ENCODE peak calls at places on chromosome 2, in five cellular contexts. One of them, this sample, is unnamed.
A peak's percentile ranks its signal among the peaks of the same experiment; 100 is the strongest.

GRCh38 chr2:80154231-80154915 is 150.2 kb downstream of the LRRTM1 start:
- DNase-seq in T-cell: no peak
- DNase-seq in ascending aorta: no peak
- DNase-seq in DMS79: no peak
- DNase-seq in IMR-90: no peak
- DNase-seq in this sample: no peak

GRCh38 chr2:47904903-47905453 is 1.3 kb downstream of the FBXO11 start:
- DNase-seq in T-cell: peak; percentile 22
- DNase-seq in ascending aorta: peak; percentile 65
- DNase-seq in DMS79: no peak
- DNase-seq in IMR-90: no peak
- DNase-seq in this sample: no peak

GRCh38 chr2:142757111-142757510 is 120.4 kb upstream of the KYNU start:
- DNase-seq in T-cell: no peak
- DNase-seq in ascending aorta: no peak
- DNase-seq in DMS79: no peak
- DNase-seq in IMR-90: no peak
- DNase-seq in this sample: no peak

GRCh38 chr2:234257859-234258561 is 207.5 kb downstream of the SPP2 start:
- DNase-seq in T-cell: no peak
- DNase-seq in ascending aorta: no peak
- DNase-seq in DMS79: no peak
- DNase-seq in IMR-90: peak; percentile 99
- DNase-seq in this sample: peak; percentile 94

GRCh38 chr2:155318710-155319109 is 620.2 kb downstream of the KCNJ3 start:
- DNase-seq in T-cell: no peak
- DNase-seq in ascending aorta: no peak
- DNase-seq in DMS79: no peak
- DNase-seq in IMR-90: no peak
- DNase-seq in this sample: no peak

GRCh38 chr2:126886201-126886905 is 12.3 kb upstream of the TEX51 start:
- DNase-seq in T-cell: peak; percentile 28
- DNase-seq in ascending aorta: peak; percentile 47
- DNase-seq in DMS79: no peak
- DNase-seq in IMR-90: peak; percentile 22
- DNase-seq in this sample: peak; percentile 52

GRCh38 chr2:72014871-72015270 is 132.8 kb downstream of the CYP26B1 start:
- DNase-seq in T-cell: no peak
- DNase-seq in ascending aorta: peak; percentile 5
- DNase-seq in DMS79: no peak
- DNase-seq in IMR-90: no peak
- DNase-seq in this sample: no peak

GRCh38 chr2:29114514-29114840 is 738 bp upstream of the CLIP4 start:
- DNase-seq in T-cell: no peak
- DNase-seq in ascending aorta: no peak
- DNase-seq in DMS79: peak; percentile 34
- DNase-seq in IMR-90: no peak
- DNase-seq in this sample: no peak

GRCh38 chr2:225030893-225031292 is 11.4 kb downstream of the DOCK10 start:
- DNase-seq in T-cell: no peak
- DNase-seq in ascending aorta: no peak
- DNase-seq in DMS79: no peak
- DNase-seq in IMR-90: no peak
- DNase-seq in this sample: no peak

GRCh38 chr2:61380120-61380881 is 90.6 kb downstream of the USP34 start:
- DNase-seq in T-cell: no peak
- DNase-seq in ascending aorta: no peak
- DNase-seq in DMS79: no peak
- DNase-seq in IMR-90: peak; percentile 59
- DNase-seq in this sample: no peak

GRCh38 chr2:209523778-209524362 is 100.0 kb downstream of the MAP2 start:
- DNase-seq in T-cell: no peak
- DNase-seq in ascending aorta: no peak
- DNase-seq in DMS79: peak; percentile 15
- DNase-seq in IMR-90: peak; percentile 2
- DNase-seq in this sample: no peak

GRCh38 chr2:27501042-27501441 is 4.4 kb downstream of the GCKR start:
- DNase-seq in T-cell: no peak
- DNase-seq in ascending aorta: no peak
- DNase-seq in DMS79: peak; percentile 6
- DNase-seq in IMR-90: no peak
- DNase-seq in this sample: no peak

GRCh38 chr2:217434183-217434620 is 568.6 kb downstream of the TNS1 start:
- DNase-seq in T-cell: no peak
- DNase-seq in ascending aorta: peak; percentile 90
- DNase-seq in DMS79: peak; percentile 94
- DNase-seq in IMR-90: peak; percentile 99
- DNase-seq in this sample: peak; percentile 66

GRCh38 chr2:239164281-239164871 is 236.4 kb downstream of the HDAC4 start:
- DNase-seq in T-cell: no peak
- DNase-seq in ascending aorta: peak; percentile 53
- DNase-seq in DMS79: no peak
- DNase-seq in IMR-90: no peak
- DNase-seq in this sample: no peak

GRCh38 chr2:38740851-38741541 is 10.2 kb downstream of the SRSF7 start:
- DNase-seq in T-cell: no peak
- DNase-seq in ascending aorta: no peak
- DNase-seq in DMS79: no peak
- DNase-seq in IMR-90: peak; percentile 53
- DNase-seq in this sample: no peak

GRCh38 chr2:240573516-240574385 is 5.5 kb downstream of the RNPEPL1 start:
- DNase-seq in T-cell: no peak
- DNase-seq in ascending aorta: no peak
- DNase-seq in DMS79: no peak
- DNase-seq in IMR-90: no peak
- DNase-seq in this sample: no peak